ENCODE peak calls at places on chromosomes 1 and 21, in eight cellular contexts. One of them, this sample, is unnamed.

GRCh38 chr1:71787699-71788098 is 494.6 kb downstream of the NEGR1 start:
- DNase-seq in OCI-LY7: no peak
- DNase-seq in fibroblast of the aortic adventitia: peak; percentile 58
- DNase-seq in AML-193: no peak
- DNase-seq in GM23248: no peak
- DNase-seq in pancreas: no peak
- DNase-seq in fibroblast of lung: no peak
- DNase-seq in frontal cortex: no peak
- DNase-seq in this sample: no peak

GRCh38 chr1:244802556-244803239 is 32.8 kb upstream of the COX20 start:
- DNase-seq in fibroblast of the aortic adventitia: no peak
- DNase-seq in pancreas: no peak
- DNase-seq in AML-193: no peak
- DNase-seq in fibroblast of lung: no peak
- DNase-seq in OCI-LY7: no peak
- DNase-seq in GM23248: no peak
- DNase-seq in frontal cortex: no peak
- DNase-seq in this sample: no peak

GRCh38 chr1:22780696-22781095 is 70.1 kb downstream of the EPHB2 start:
- DNase-seq in OCI-LY7: peak; percentile 2
- DNase-seq in AML-193: no peak
- DNase-seq in pancreas: peak; percentile 17
- DNase-seq in fibroblast of lung: no peak
- DNase-seq in GM23248: peak; percentile 37
- DNase-seq in frontal cortex: no peak
- DNase-seq in fibroblast of the aortic adventitia: peak; percentile 11
- DNase-seq in this sample: peak; percentile 44

GRCh38 chr1:172135076-172135672 is 285.3 kb upstream of the C1orf105 start:
- DNase-seq in AML-193: no peak
- DNase-seq in fibroblast of lung: no peak
- DNase-seq in fibroblast of the aortic adventitia: no peak
- DNase-seq in frontal cortex: no peak
- DNase-seq in GM23248: no peak
- DNase-seq in pancreas: no peak
- DNase-seq in OCI-LY7: peak; percentile 43
- DNase-seq in this sample: peak; percentile 22

GRCh38 chr1:39346876-39347275 is 142.4 kb downstream of the MACF1 start:
- DNase-seq in AML-193: no peak
- DNase-seq in pancreas: no peak
- DNase-seq in fibroblast of the aortic adventitia: no peak
- DNase-seq in OCI-LY7: no peak
- DNase-seq in GM23248: no peak
- DNase-seq in frontal cortex: no peak
- DNase-seq in fibroblast of lung: no peak
- DNase-seq in this sample: no peak

GRCh38 chr1:206897175-206897574 is at the start of gene IL24:
- DNase-seq in OCI-LY7: no peak
- DNase-seq in AML-193: no peak
- DNase-seq in fibroblast of lung: no peak
- DNase-seq in fibroblast of the aortic adventitia: no peak
- DNase-seq in frontal cortex: no peak
- DNase-seq in GM23248: peak; percentile 39
- DNase-seq in pancreas: no peak
- DNase-seq in this sample: no peak

GRCh38 chr1:53614231-53615021 is 124.5 kb downstream of the GLIS1 start:
- DNase-seq in fibroblast of the aortic adventitia: no peak
- DNase-seq in fibroblast of lung: no peak
- DNase-seq in GM23248: no peak
- DNase-seq in pancreas: no peak
- DNase-seq in OCI-LY7: no peak
- DNase-seq in frontal cortex: no peak
- DNase-seq in AML-193: no peak
- DNase-seq in this sample: no peak

GRCh38 chr1:35301674-35302392 is 33.3 kb downstream of the ZMYM4 start:
- DNase-seq in frontal cortex: no peak
- DNase-seq in AML-193: no peak
- DNase-seq in fibroblast of lung: no peak
- DNase-seq in OCI-LY7: no peak
- DNase-seq in GM23248: no peak
- DNase-seq in pancreas: no peak
- DNase-seq in fibroblast of the aortic adventitia: no peak
- DNase-seq in this sample: no peak

GRCh38 chr1:205455581-205456382 is at the start of gene BLACAT1:
- DNase-seq in frontal cortex: no peak
- DNase-seq in AML-193: no peak
- DNase-seq in fibroblast of the aortic adventitia: no peak
- DNase-seq in fibroblast of lung: no peak
- DNase-seq in OCI-LY7: no peak
- DNase-seq in pancreas: no peak
- DNase-seq in GM23248: no peak
- DNase-seq in this sample: no peak

GRCh38 chr1:48810740-48811139 is 34.0 kb upstream of the BEND5 start:
- DNase-seq in pancreas: no peak
- DNase-seq in AML-193: no peak
- DNase-seq in frontal cortex: no peak
- DNase-seq in fibroblast of lung: peak; percentile 32
- DNase-seq in OCI-LY7: no peak
- DNase-seq in GM23248: no peak
- DNase-seq in fibroblast of the aortic adventitia: no peak
- DNase-seq in this sample: no peak

GRCh38 chr1:197837911-197838310 is 62.6 kb upstream of the DENND1B start:
- DNase-seq in fibroblast of the aortic adventitia: no peak
- DNase-seq in frontal cortex: no peak
- DNase-seq in fibroblast of lung: no peak
- DNase-seq in OCI-LY7: no peak
- DNase-seq in AML-193: no peak
- DNase-seq in GM23248: peak; percentile 16
- DNase-seq in pancreas: no peak
- DNase-seq in this sample: no peak

GRCh38 chr1:84888753-84889152 is 4.3 kb downstream of the LPAR3 start:
- DNase-seq in pancreas: no peak
- DNase-seq in fibroblast of lung: no peak
- DNase-seq in frontal cortex: no peak
- DNase-seq in GM23248: no peak
- DNase-seq in fibroblast of the aortic adventitia: no peak
- DNase-seq in OCI-LY7: no peak
- DNase-seq in AML-193: no peak
- DNase-seq in this sample: no peak

GRCh38 chr1:80540605-80541004 is 1260.1 kb upstream of the ADGRL2 start:
- DNase-seq in fibroblast of the aortic adventitia: no peak
- DNase-seq in AML-193: no peak
- DNase-seq in frontal cortex: no peak
- DNase-seq in GM23248: no peak
- DNase-seq in OCI-LY7: no peak
- DNase-seq in pancreas: no peak
- DNase-seq in fibroblast of lung: peak; percentile 39
- DNase-seq in this sample: no peak

GRCh38 chr1:224540535-224540934 is 75.6 kb upstream of the CNIH3 start:
- DNase-seq in fibroblast of lung: no peak
- DNase-seq in frontal cortex: no peak
- DNase-seq in pancreas: no peak
- DNase-seq in AML-193: no peak
- DNase-seq in fibroblast of the aortic adventitia: no peak
- DNase-seq in OCI-LY7: no peak
- DNase-seq in GM23248: no peak
- DNase-seq in this sample: no peak

GRCh38 chr1:180863158-180863775 is 49.4 kb upstream of the KIAA1614 start:
- DNase-seq in GM23248: peak; percentile 62
- DNase-seq in fibroblast of the aortic adventitia: peak; percentile 81
- DNase-seq in fibroblast of lung: peak; percentile 73
- DNase-seq in pancreas: peak; percentile 45
- DNase-seq in frontal cortex: peak; percentile 13
- DNase-seq in AML-193: peak; percentile 38
- DNase-seq in OCI-LY7: peak; percentile 42
- DNase-seq in this sample: peak; percentile 9

GRCh38 chr1:228978486-228979324 is 243.4 kb downstream of the RHOU start:
- DNase-seq in AML-193: no peak
- DNase-seq in OCI-LY7: no peak
- DNase-seq in GM23248: peak; percentile 45
- DNase-seq in frontal cortex: no peak
- DNase-seq in fibroblast of lung: peak; percentile 60
- DNase-seq in pancreas: peak; percentile 57
- DNase-seq in fibroblast of the aortic adventitia: peak; percentile 59
- DNase-seq in this sample: no peak

GRCh38 chr1:109649380-109649987 is 6.4 kb upstream of the GSTM4 start:
- DNase-seq in fibroblast of the aortic adventitia: peak; percentile 75
- DNase-seq in fibroblast of lung: peak; percentile 75
- DNase-seq in OCI-LY7: no peak
- DNase-seq in AML-193: peak; percentile 44
- DNase-seq in GM23248: peak; percentile 76
- DNase-seq in pancreas: peak; percentile 2
- DNase-seq in frontal cortex: no peak
- DNase-seq in this sample: no peak

GRCh38 chr1:107454786-107455185 is 313.9 kb downstream of the NTNG1 start:
- DNase-seq in fibroblast of the aortic adventitia: no peak
- DNase-seq in fibroblast of lung: no peak
- DNase-seq in frontal cortex: no peak
- DNase-seq in GM23248: no peak
- DNase-seq in pancreas: no peak
- DNase-seq in AML-193: no peak
- DNase-seq in OCI-LY7: no peak
- DNase-seq in this sample: no peak

GRCh38 chr1:155226910-155227260 is 18.4 kb downstream of the MTX1 start:
- DNase-seq in OCI-LY7: peak; percentile 62
- DNase-seq in frontal cortex: no peak
- DNase-seq in GM23248: peak; percentile 77
- DNase-seq in fibroblast of lung: peak; percentile 35
- DNase-seq in pancreas: peak; percentile 43
- DNase-seq in AML-193: no peak
- DNase-seq in fibroblast of the aortic adventitia: no peak
- DNase-seq in this sample: peak; percentile 33

GRCh38 chr1:215992620-215993019 is 425.5 kb downstream of the KCTD3 start:
- DNase-seq in fibroblast of lung: peak; percentile 51
- DNase-seq in fibroblast of the aortic adventitia: peak; percentile 28
- DNase-seq in AML-193: no peak
- DNase-seq in pancreas: no peak
- DNase-seq in frontal cortex: no peak
- DNase-seq in OCI-LY7: no peak
- DNase-seq in GM23248: peak; percentile 55
- DNase-seq in this sample: no peak

GRCh38 chr1:53693361-53693760 is 45.6 kb downstream of the GLIS1 start:
- DNase-seq in fibroblast of the aortic adventitia: no peak
- DNase-seq in GM23248: peak; percentile 37
- DNase-seq in AML-193: no peak
- DNase-seq in frontal cortex: no peak
- DNase-seq in fibroblast of lung: no peak
- DNase-seq in OCI-LY7: no peak
- DNase-seq in pancreas: no peak
- DNase-seq in this sample: no peak

GRCh38 chr1:189678779-189679178 is 798.9 kb downstream of the BRINP3 start:
- DNase-seq in AML-193: peak; percentile 16
- DNase-seq in fibroblast of lung: no peak
- DNase-seq in pancreas: no peak
- DNase-seq in OCI-LY7: no peak
- DNase-seq in fibroblast of the aortic adventitia: no peak
- DNase-seq in frontal cortex: no peak
- DNase-seq in GM23248: no peak
- DNase-seq in this sample: no peak

GRCh38 chr1:17680335-17680734 is 74.8 kb upstream of the ACTL8 start:
- DNase-seq in GM23248: no peak
- DNase-seq in fibroblast of lung: no peak
- DNase-seq in AML-193: no peak
- DNase-seq in fibroblast of the aortic adventitia: no peak
- DNase-seq in frontal cortex: no peak
- DNase-seq in pancreas: no peak
- DNase-seq in OCI-LY7: no peak
- DNase-seq in this sample: no peak

GRCh38 chr1:209387969-209388329 is 195.6 kb upstream of the CAMK1G start:
- DNase-seq in frontal cortex: no peak
- DNase-seq in fibroblast of lung: no peak
- DNase-seq in GM23248: peak; percentile 45
- DNase-seq in pancreas: no peak
- DNase-seq in OCI-LY7: no peak
- DNase-seq in AML-193: no peak
- DNase-seq in fibroblast of the aortic adventitia: peak; percentile 51
- DNase-seq in this sample: no peak

GRCh38 chr1:107525146-107525545 is 384.3 kb downstream of the NTNG1 start:
- DNase-seq in AML-193: no peak
- DNase-seq in GM23248: peak; percentile 63
- DNase-seq in fibroblast of the aortic adventitia: no peak
- DNase-seq in pancreas: no peak
- DNase-seq in frontal cortex: no peak
- DNase-seq in OCI-LY7: no peak
- DNase-seq in fibroblast of lung: no peak
- DNase-seq in this sample: no peak

GRCh38 chr1:219810451-219810850 is 117.9 kb downstream of the SLC30A10 start:
- DNase-seq in AML-193: no peak
- DNase-seq in frontal cortex: no peak
- DNase-seq in pancreas: no peak
- DNase-seq in GM23248: peak; percentile 65
- DNase-seq in fibroblast of lung: peak; percentile 15
- DNase-seq in OCI-LY7: no peak
- DNase-seq in fibroblast of the aortic adventitia: peak; percentile 86
- DNase-seq in this sample: no peak

GRCh38 chr21:42484966-42485365 is 11.1 kb downstream of the RSPH1 start:
- DNase-seq in frontal cortex: no peak
- DNase-seq in AML-193: no peak
- DNase-seq in fibroblast of lung: no peak
- DNase-seq in pancreas: no peak
- DNase-seq in OCI-LY7: no peak
- DNase-seq in GM23248: no peak
- DNase-seq in fibroblast of the aortic adventitia: no peak
- DNase-seq in this sample: no peak

GRCh38 chr21:34545079-34545884 is 33.3 kb upstream of the KCNE1 start:
- DNase-seq in fibroblast of lung: peak; percentile 89
- DNase-seq in AML-193: peak; percentile 81
- DNase-seq in fibroblast of the aortic adventitia: peak; percentile 91
- DNase-seq in pancreas: peak; percentile 56
- DNase-seq in GM23248: peak; percentile 71
- DNase-seq in OCI-LY7: peak; percentile 74
- DNase-seq in frontal cortex: peak; percentile 26
- DNase-seq in this sample: peak; percentile 57

GRCh38 chr1:158039380-158039779 is 45.9 kb downstream of the KIRREL1 start:
- DNase-seq in fibroblast of the aortic adventitia: peak; percentile 19
- DNase-seq in frontal cortex: no peak
- DNase-seq in OCI-LY7: no peak
- DNase-seq in GM23248: peak; percentile 74
- DNase-seq in pancreas: no peak
- DNase-seq in fibroblast of lung: no peak
- DNase-seq in AML-193: no peak
- DNase-seq in this sample: no peak

GRCh38 chr1:203307690-203308126 is 2.4 kb downstream of the BTG2 start:
- DNase-seq in GM23248: no peak
- DNase-seq in OCI-LY7: no peak
- DNase-seq in AML-193: no peak
- DNase-seq in pancreas: no peak
- DNase-seq in fibroblast of the aortic adventitia: no peak
- DNase-seq in frontal cortex: no peak
- DNase-seq in fibroblast of lung: no peak
- DNase-seq in this sample: no peak

GRCh38 chr1:186978596-186979556 is 150.1 kb downstream of the PLA2G4A start:
- DNase-seq in OCI-LY7: no peak
- DNase-seq in pancreas: no peak
- DNase-seq in fibroblast of lung: no peak
- DNase-seq in AML-193: peak; percentile 7
- DNase-seq in frontal cortex: no peak
- DNase-seq in fibroblast of the aortic adventitia: no peak
- DNase-seq in GM23248: no peak
- DNase-seq in this sample: no peak

GRCh38 chr1:113940365-113941244 is 11.5 kb downstream of the HIPK1 start:
- DNase-seq in pancreas: no peak
- DNase-seq in fibroblast of lung: no peak
- DNase-seq in frontal cortex: no peak
- DNase-seq in GM23248: no peak
- DNase-seq in fibroblast of the aortic adventitia: no peak
- DNase-seq in OCI-LY7: peak; percentile 55
- DNase-seq in AML-193: no peak
- DNase-seq in this sample: no peak

GRCh38 chr1:15279576-15280230 is 32.7 kb downstream of the FHAD1 start:
- DNase-seq in GM23248: no peak
- DNase-seq in fibroblast of the aortic adventitia: no peak
- DNase-seq in pancreas: no peak
- DNase-seq in AML-193: no peak
- DNase-seq in fibroblast of lung: no peak
- DNase-seq in OCI-LY7: no peak
- DNase-seq in frontal cortex: no peak
- DNase-seq in this sample: no peak

GRCh38 chr1:41557751-41558455 is 73.4 kb upstream of the EDN2 start:
- DNase-seq in OCI-LY7: no peak
- DNase-seq in pancreas: no peak
- DNase-seq in AML-193: no peak
- DNase-seq in GM23248: no peak
- DNase-seq in frontal cortex: no peak
- DNase-seq in fibroblast of lung: no peak
- DNase-seq in fibroblast of the aortic adventitia: no peak
- DNase-seq in this sample: no peak

This sample was measured in germinal center.